ENCODE peak calls at places on chromosomes 2 and 18, in six cellular contexts. I is pancreas, F is fibroblast of lung, Q is fibroblast of mammary gland, P is cardiac muscle cell, V is transverse colon. N is an unnamed sample.

GRCh38 chr2:111119004-111119846 is 1.5 kb upstream of the BCL2L11 start:
- DNase-seq in I (no peak), F (peak), Q (no peak), P (peak), V (peak), N (peak)

GRCh38 chr2:86284987-86285386 is 52.4 kb downstream of the REEP1 start:
- DNase-seq in I (no peak), F (no peak), Q (no peak), P (no peak), V (no peak), N (no peak)

GRCh38 chr18:34707670-34708069 is 2.4 kb upstream of the DTNA start:
- DNase-seq in I (no peak), F (peak), Q (peak), P (peak), V (peak), N (no peak)

GRCh38 chr2:42560886-42561285 is 7.5 kb upstream of the MTA3 start:
- DNase-seq in I (no peak), F (no peak), Q (no peak), P (no peak), V (no peak), N (no peak)

GRCh38 chr2:85022232-85022631 is 51.3 kb downstream of the KCMF1 start:
- DNase-seq in I (no peak), F (no peak), Q (no peak), P (no peak), V (no peak), N (no peak)

GRCh38 chr2:58101500-58101899 is 54.9 kb downstream of the VRK2 start:
- DNase-seq in I (no peak), F (peak), Q (no peak), P (no peak), V (no peak), N (no peak)

GRCh38 chr18:31049189-31049588 is 6.6 kb upstream of the DSC3 start:
- DNase-seq in I (no peak), F (no peak), Q (no peak), P (peak), V (no peak), N (no peak)

GRCh38 chr2:96148410-96149217 is 3.4 kb upstream of the DUSP2 start:
- DNase-seq in I (peak), F (peak), Q (peak), P (peak), V (peak), N (peak)

GRCh38 chr2:110735366-110735765 is 3.0 kb downstream of the ACOXL start:
- DNase-seq in I (no peak), F (no peak), Q (no peak), P (no peak), V (no peak), N (no peak)

GRCh38 chr2:98438190-98439133 is 6.2 kb upstream of the INPP4A start:
- DNase-seq in I (no peak), F (no peak), Q (no peak), P (no peak), V (no peak), N (no peak)

GRCh38 chr2:161965994-161966393 is 108.0 kb downstream of the DPP4 start:
- DNase-seq in I (no peak), F (peak), Q (peak), P (no peak), V (no peak), N (no peak)

GRCh38 chr2:219210572-219211362 is 4.2 kb downstream of the ZFAND2B start:
- DNase-seq in I (no peak), F (no peak), Q (no peak), P (no peak), V (no peak), N (peak)

GRCh38 chr2:153404792-153405191 is 73.8 kb downstream of the RPRM start:
- DNase-seq in I (no peak), F (no peak), Q (no peak), P (no peak), V (no peak), N (no peak)

GRCh38 chr2:224029876-224030275 is 9.2 kb downstream of the SERPINE2 start:
- DNase-seq in I (no peak), F (no peak), Q (no peak), P (no peak), V (no peak), N (no peak)

GRCh38 chr2:51782874-51783765 is 751.2 kb upstream of the NRXN1 start:
- DNase-seq in I (no peak), F (peak), Q (peak), P (peak), V (no peak), N (no peak)

GRCh38 chr18:2874765-2875164 is 28.0 kb downstream of the EMILIN2 start:
- DNase-seq in I (no peak), F (no peak), Q (no peak), P (no peak), V (no peak), N (no peak)

DNA sequence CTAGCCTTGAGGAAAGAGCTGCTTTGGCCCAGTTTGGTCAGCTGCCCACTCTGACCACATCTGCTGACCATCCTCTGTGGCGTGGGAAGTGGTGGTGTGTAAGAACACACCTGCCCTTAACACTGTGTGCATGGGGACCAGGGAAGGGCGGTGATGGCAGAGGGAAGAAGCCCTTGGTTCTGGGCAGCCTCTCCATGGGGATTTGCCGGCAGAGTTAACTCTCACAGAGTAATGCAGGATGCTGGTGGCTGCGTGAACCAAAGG is 33.6 kb downstream of the NCK2 start:
- DNase-seq in I (no peak), F (no peak), Q (no peak), P (no peak), V (no peak), N (no peak)
- H3K4me3 ChIP-seq in I (no peak), F (no peak), Q (no peak), P (no peak), V (no peak), N (no peak)

GRCh38 chr2:75574106-75574505 is 13.4 kb upstream of the EVA1A start:
- DNase-seq in I (no peak), F (no peak), Q (no peak), P (no peak), V (no peak), N (no peak)
- TF ChIP-seq CTCF in I (no peak), F (no peak), Q (peak), P (no peak), V (no peak), N (peak)

GRCh38 chr18:67672719-67673118 is 156.2 kb upstream of the DSEL start:
- DNase-seq in I (no peak), F (no peak), Q (peak), P (no peak), V (no peak), N (no peak)

GRCh38 chr18:67672142-67672541 is 155.6 kb upstream of the DSEL start:
- DNase-seq in I (no peak), F (no peak), Q (peak), P (no peak), V (no peak), N (no peak)

GRCh38 chr18:67665266-67665665 is 148.7 kb upstream of the DSEL start:
- DNase-seq in I (no peak), F (no peak), Q (peak), P (no peak), V (no peak), N (no peak)

GRCh38 chr18:67669993-67670671 is 153.6 kb upstream of the DSEL start:
- DNase-seq in I (no peak), F (peak), Q (peak), P (no peak), V (no peak), N (no peak)
- H3K4me3 ChIP-seq in I (no peak), F (no peak), Q (no peak), P (no peak), V (no peak), N (no peak)

DNA sequence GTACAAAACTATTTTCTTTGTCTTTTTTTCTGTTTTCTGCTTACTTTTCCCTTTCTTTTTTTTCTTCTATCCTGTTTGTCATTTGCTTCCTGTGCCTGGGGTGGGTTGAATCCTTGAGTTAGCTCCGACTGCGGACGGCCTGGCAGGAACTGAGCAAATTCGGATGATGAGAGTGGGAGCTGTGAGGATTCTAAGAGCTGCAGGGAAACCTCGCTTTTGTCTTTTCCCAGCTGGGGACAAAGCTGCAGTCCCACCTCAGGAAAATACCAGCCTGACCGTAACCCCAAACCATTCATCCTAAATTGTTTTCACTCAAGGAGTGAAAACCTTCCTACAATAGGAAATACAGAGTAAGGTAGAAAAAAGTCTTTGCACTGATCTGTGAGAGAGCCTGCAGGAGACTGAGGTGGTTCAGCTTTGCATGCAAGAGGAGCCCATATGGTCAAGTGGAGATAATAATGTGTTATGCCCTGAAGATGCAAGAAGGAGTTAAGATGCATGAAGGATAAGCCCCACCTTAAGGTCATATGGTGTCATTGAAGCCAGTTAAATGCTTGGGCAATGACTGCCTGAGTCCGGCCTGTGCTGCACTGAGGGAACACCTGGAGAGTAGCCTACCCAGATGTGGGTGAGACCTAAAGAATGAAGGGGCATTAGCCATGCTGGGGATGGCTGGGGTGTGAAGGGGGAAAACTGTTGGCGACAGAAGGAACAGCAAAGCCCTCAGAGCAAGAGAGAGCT is 31.7 kb upstream of the ARL4C start:
- DNase-seq in I (no peak), F (no peak), Q (no peak), P (no peak), V (no peak), N (no peak)
- TF ChIP-seq CTCF in I (no peak), F (no peak), Q (no peak), P (no peak), V (no peak), N (no peak)

GRCh38 chr18:11980555-11981382 is 538 bp upstream of the IMPA2 start:
- DNase-seq in I (peak), F (peak), Q (peak), P (peak), V (peak), N (peak)
- H3K4me3 ChIP-seq in I (peak), F (peak), Q (peak), P (peak), V (peak), N (peak)

GRCh38 chr18:32319084-32319483 is 129.2 kb downstream of the MEP1B start:
- DNase-seq in I (no peak), F (no peak), Q (no peak), P (no peak), V (no peak), N (no peak)

GRCh38 chr18:32318581-32318980 is 128.7 kb downstream of the MEP1B start:
- DNase-seq in I (no peak), F (no peak), Q (peak), P (no peak), V (no peak), N (no peak)

GRCh38 chr18:32321826-32322225 is 132.0 kb downstream of the MEP1B start:
- DNase-seq in I (no peak), F (no peak), Q (no peak), P (no peak), V (no peak), N (no peak)

GRCh38 chr18:32315881-32316280 is 126.0 kb downstream of the MEP1B start:
- DNase-seq in I (no peak), F (peak), Q (peak), P (no peak), V (no peak), N (no peak)

GRCh38 chr18:32317651-32318050 is 127.8 kb downstream of the MEP1B start:
- DNase-seq in I (no peak), F (peak), Q (peak), P (no peak), V (no peak), N (no peak)
- TF ChIP-seq CTCF in I (no peak), F (no peak), Q (no peak), P (no peak), V (no peak), N (no peak)

N was measured in Peyer's patch.